ENCODE peak calls at places on chromosome 10, in five cellular contexts. O, C, G, J and T are unnamed samples.

GRCh38 chr10:74292871-74293427 is 141.9 kb downstream of the ADK start:
- DNase-seq in O (no peak), C (no peak), G (no peak), J (no peak), T (no peak)

GRCh38 chr10:93408788-93409187 is 73.3 kb downstream of the MYOF start:
- DNase-seq in O (no peak), C (no peak), G (no peak), J (no peak), T (no peak)

GRCh38 chr10:21318768-21319167 is 206.7 kb downstream of the SKIDA1 start:
- DNase-seq in O (no peak), C (peak; percentile 55), G (peak; percentile 28), J (no peak), T (peak; percentile 50)

GRCh38 chr10:131851332-131851731 is 49.5 kb upstream of the PPP2R2D start:
- DNase-seq in O (no peak), C (no peak), G (no peak), J (no peak), T (peak; percentile 35)

GRCh38 chr10:14039968-14040668 is 290.6 kb downstream of the FRMD4A start:
- DNase-seq in O (no peak), C (no peak), G (no peak), J (no peak), T (no peak)

GRCh38 chr10:25824050-25824449 is 110.0 kb upstream of the MYO3A start:
- DNase-seq in O (no peak), C (no peak), G (no peak), J (no peak), T (no peak)

GRCh38 chr10:26797340-26797739 is 63.4 kb downstream of the ABI1 start:
- DNase-seq in O (no peak), C (no peak), G (no peak), J (no peak), T (no peak)

GRCh38 chr10:93461807-93462178 is 20.3 kb downstream of the MYOF start:
- DNase-seq in O (no peak), C (no peak), G (no peak), J (no peak), T (no peak)

GRCh38 chr10:21675157-21675796 is 141.2 kb downstream of the MLLT10 start:
- DNase-seq in O (peak; percentile 31), C (no peak), G (peak; percentile 11), J (peak; percentile 43), T (no peak)

GRCh38 chr10:14372616-14373015 is 41.9 kb upstream of the FRMD4A start:
- DNase-seq in O (no peak), C (no peak), G (no peak), J (no peak), T (no peak)

GRCh38 chr10:62715383-62715782 is 89.1 kb upstream of the ADO start:
- DNase-seq in O (no peak), C (no peak), G (no peak), J (no peak), T (no peak)

GRCh38 chr10:48885376-48885775 is 54.3 kb downstream of the LRRC18 start:
- DNase-seq in O (no peak), C (no peak), G (no peak), J (peak; percentile 68), T (no peak)

GRCh38 chr10:32893431-32893830 is 64.6 kb downstream of the ITGB1 start:
- DNase-seq in O (no peak), C (no peak), G (no peak), J (no peak), T (no peak)

DNA sequence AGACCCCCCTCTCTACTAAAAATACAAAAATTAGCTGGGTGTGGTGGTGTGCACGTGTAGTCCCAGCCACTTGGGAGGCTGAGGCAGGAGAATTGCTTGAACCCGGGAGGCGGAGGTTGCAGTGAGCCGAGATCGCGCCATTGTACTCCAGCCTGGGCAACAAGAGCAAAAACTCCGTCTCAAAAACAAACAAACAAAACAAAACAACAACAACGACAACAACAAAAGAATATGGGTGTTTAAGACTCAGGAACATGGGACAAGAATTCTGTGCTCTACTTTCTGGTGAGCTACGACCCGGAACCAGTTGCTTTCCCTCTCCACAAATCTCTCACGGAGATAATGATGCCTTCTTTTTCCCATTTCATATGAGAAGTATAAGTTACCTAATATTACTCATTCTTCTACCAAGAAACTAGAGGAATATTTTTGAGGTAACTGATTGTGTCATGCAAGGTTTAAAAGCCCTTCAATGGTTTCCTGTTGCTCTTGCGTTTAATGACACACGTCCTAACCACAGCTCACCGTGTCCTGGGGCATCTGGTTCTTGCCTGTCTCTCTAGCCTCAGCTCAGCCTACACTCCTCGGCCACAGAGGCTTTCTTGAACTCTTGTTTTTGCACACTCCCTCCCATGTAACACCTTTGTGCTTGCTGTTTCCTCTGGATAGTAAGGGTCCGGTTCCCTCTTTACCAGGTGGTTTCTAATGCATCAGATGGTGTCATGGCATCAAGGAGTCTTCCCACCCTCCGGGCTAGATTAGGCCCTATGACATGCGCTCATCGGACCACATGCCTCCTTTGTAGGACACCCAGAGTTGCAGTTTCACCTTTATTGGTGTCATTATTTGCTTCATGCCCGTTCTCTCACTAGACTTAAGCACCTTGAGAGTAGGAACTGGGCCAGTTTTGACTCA is 67.5 kb downstream of the PFKFB3 start:
- DNase-seq in O (peak; percentile 59), C (no peak), G (no peak), J (no peak), T (no peak)
- TF ChIP-seq EP300 in O (peak; percentile 38), C (no peak), G (no peak), J (no peak), T (no peak)

GRCh38 chr10:128429835-128430513 is 303.8 kb upstream of the MKI67 start:
- DNase-seq in O (no peak), C (no peak), G (no peak), J (no peak), T (no peak)

GRCh38 chr10:128432423-128432822 is 306.2 kb upstream of the MKI67 start:
- DNase-seq in O (no peak), C (no peak), G (no peak), J (no peak), T (no peak)

GRCh38 chr10:128431506-128431905 is 305.3 kb upstream of the MKI67 start:
- DNase-seq in O (no peak), C (no peak), G (no peak), J (no peak), T (no peak)

GRCh38 chr10:128431997-128432396 is 305.8 kb upstream of the MKI67 start:
- DNase-seq in O (no peak), C (no peak), G (no peak), J (no peak), T (no peak)

GRCh38 chr10:128431083-128431482 is 304.9 kb upstream of the MKI67 start:
- DNase-seq in O (no peak), C (no peak), G (no peak), J (no peak), T (no peak)
- TF ChIP-seq EP300 in O (no peak), C (no peak), G (no peak), J (no peak), T (no peak)

GRCh38 chr10:76301950-76302349 is 870.5 kb downstream of the LRMDA start:
- DNase-seq in O (no peak), C (no peak), G (no peak), J (no peak), T (no peak)

GRCh38 chr10:76302491-76302890 is 871.1 kb downstream of the LRMDA start:
- DNase-seq in O (no peak), C (no peak), G (no peak), J (no peak), T (no peak)

GRCh38 chr10:76302936-76303656 is 871.7 kb downstream of the LRMDA start:
- DNase-seq in O (no peak), C (peak; percentile 47), G (no peak), J (no peak), T (no peak)

GRCh38 chr10:76305930-76306612 is 874.6 kb downstream of the LRMDA start:
- DNase-seq in O (no peak), C (no peak), G (no peak), J (no peak), T (no peak)

DNA sequence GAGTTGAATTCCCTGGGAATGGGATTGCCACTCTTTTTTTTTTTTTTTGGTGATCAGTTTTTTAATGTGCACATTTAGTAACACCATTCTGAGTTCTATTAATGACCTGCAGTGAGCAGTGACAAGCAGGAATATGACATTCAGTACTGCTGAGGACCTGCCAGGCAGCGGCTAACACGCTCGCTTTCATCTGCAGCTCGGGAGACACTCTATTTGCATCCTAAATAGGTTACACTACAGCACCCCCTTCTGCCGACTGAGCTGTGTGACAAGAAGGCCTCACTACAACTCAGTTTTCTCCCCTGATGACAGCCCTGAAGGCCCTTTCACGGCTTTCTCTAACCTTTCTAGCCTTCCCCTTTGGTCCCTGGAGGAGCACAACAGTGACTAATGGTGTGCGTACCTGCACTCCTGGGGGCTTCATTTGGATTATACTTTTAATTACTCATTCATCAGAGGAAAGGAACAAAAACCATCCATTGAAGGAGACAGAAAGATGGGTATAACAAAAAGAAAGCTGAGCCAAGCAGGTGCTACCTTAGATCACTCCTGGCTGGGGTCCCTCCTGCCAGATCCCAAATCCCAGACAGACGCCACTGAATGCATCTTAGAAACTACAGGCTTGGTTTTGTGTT is 872.4 kb downstream of the LRMDA start:
- DNase-seq in O (peak; percentile 63), C (peak; percentile 77), G (peak; percentile 72), J (no peak), T (peak; percentile 80)
- TF ChIP-seq EP300 in O (no peak), C (no peak), G (no peak), J (no peak), T (no peak)

DNA sequence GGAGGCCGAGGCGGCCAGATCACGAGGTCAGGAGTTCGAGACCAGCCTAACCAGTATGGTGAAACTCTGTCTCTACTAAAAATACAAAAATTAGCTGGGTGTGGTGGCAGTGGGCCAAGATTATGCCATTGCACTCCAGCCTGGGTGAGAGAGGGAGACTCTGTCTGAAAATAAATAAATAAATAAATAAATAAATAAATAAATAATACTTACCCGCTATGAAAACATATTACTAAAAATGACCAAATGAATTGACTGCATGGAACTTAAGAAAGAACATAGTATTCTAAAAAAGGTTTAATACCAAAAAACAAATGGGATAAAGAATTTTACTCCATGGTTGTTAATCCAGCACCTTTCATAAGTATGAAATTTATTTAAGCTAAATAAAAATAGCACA is 305.0 kb downstream of the GATA3 start:
- DNase-seq in O (no peak), C (no peak), G (no peak), J (no peak), T (no peak)
- TF ChIP-seq EP300 in O (no peak), C (no peak), G (no peak), J (no peak), T (no peak)

GRCh38 chr10:79073784-79074432 is 5.1 kb downstream of the ZMIZ1 start:
- DNase-seq in O (peak; percentile 84), C (peak; percentile 65), G (peak; percentile 61), J (no peak), T (no peak)

GRCh38 chr10:79071535-79071923 is 2.8 kb downstream of the ZMIZ1 start:
- DNase-seq in O (no peak), C (no peak), G (no peak), J (no peak), T (no peak)

GRCh38 chr10:79070611-79071534 is 2.1 kb downstream of the ZMIZ1 start:
- DNase-seq in O (peak; percentile 94), C (peak; percentile 82), G (peak; percentile 89), J (no peak), T (peak; percentile 96)

GRCh38 chr10:79072994-79073654 is 4.4 kb downstream of the ZMIZ1 start:
- DNase-seq in O (no peak), C (no peak), G (no peak), J (no peak), T (no peak)

DNA sequence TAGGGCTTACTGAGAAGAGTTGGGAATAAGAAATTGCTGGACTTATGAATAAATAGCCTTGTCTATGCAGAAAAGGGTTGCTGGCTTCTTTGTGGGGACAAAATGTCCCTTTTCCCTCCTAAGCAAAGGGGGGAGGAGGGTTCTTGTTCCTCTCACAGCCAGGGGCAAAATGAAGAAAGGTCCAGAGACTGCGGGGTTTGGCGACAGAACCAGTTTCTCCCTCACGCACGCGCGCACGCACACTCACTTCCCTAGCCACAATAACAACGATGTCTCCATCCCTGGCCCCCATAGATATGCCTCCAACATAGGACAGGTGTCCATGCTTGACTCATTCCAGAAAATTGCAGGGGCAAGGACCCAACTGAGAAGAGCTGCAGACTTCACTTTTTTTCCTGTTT is 3.3 kb downstream of the ZMIZ1 start:
- DNase-seq in O (no peak), C (no peak), G (peak; percentile 36), J (no peak), T (no peak)
- TF ChIP-seq EP300 in O (no peak), C (no peak), G (no peak), J (no peak), T (peak; percentile 11)